ENCODE peak calls at places on chromosomes 7 and 10, in five cellular contexts. Z, A, O, S and B are unnamed samples.

GRCh38 chr7:134500982-134501381 is 26.4 kb upstream of the AKR1B10 start:
- DNase-seq in Z (no peak), A (no peak), O (no peak), S (no peak), B (no peak)

GRCh38 chr7:131745645-131746248 is 189.3 kb upstream of the PODXL start:
- DNase-seq in Z (no peak), A (peak; percentile 17), O (peak; percentile 14), S (no peak), B (no peak)

GRCh38 chr7:134154581-134155130 is 27.5 kb downstream of the LRGUK start:
- DNase-seq in Z (no peak), A (no peak), O (no peak), S (no peak), B (no peak)

GRCh38 chr7:24920702-24921679 is 59.0 kb downstream of the OSBPL3 start:
- DNase-seq in Z (no peak), A (no peak), O (no peak), S (no peak), B (no peak)

GRCh38 chr7:151351967-151352366 is 10.4 kb downstream of the NUB1 start:
- DNase-seq in Z (peak; percentile 21), A (no peak), O (no peak), S (peak; percentile 26), B (peak; percentile 78)

GRCh38 chr10:28177944-28178637 is 124.8 kb downstream of the MPP7 start:
- DNase-seq in Z (no peak), A (peak; percentile 8), O (no peak), S (no peak), B (peak; percentile 27)

GRCh38 chr10:85995791-85996190 is 370.8 kb downstream of the GRID1 start:
- DNase-seq in Z (no peak), A (no peak), O (peak; percentile 23), S (peak; percentile 13), B (no peak)

GRCh38 chr7:52362521-52362920 is 672.9 kb upstream of the POM121L12 start:
- DNase-seq in Z (no peak), A (no peak), O (no peak), S (no peak), B (no peak)

GRCh38 chr7:26049081-26049480 is 102.9 kb upstream of the NFE2L3 start:
- DNase-seq in Z (no peak), A (no peak), O (no peak), S (no peak), B (no peak)

GRCh38 chr7:70681847-70682350 is 450.0 kb upstream of the GALNT17 start:
- DNase-seq in Z (no peak), A (no peak), O (no peak), S (no peak), B (no peak)

GRCh38 chr7:29988391-29989256 is 977 bp downstream of the SCRN1 start:
- DNase-seq in Z (no peak), A (peak; percentile 62), O (peak; percentile 83), S (peak; percentile 23), B (peak; percentile 43)

GRCh38 chr10:589961-590680 is 99.3 kb downstream of the DIP2C start:
- DNase-seq in Z (no peak), A (no peak), O (no peak), S (no peak), B (no peak)

GRCh38 chr10:6061056-6061455 is 1.1 kb downstream of the IL2RA start:
- DNase-seq in Z (no peak), A (no peak), O (no peak), S (no peak), B (no peak)

GRCh38 chr7:147941316-147941715 is 649.2 kb upstream of the C7orf33 start:
- DNase-seq in Z (no peak), A (no peak), O (no peak), S (no peak), B (no peak)

GRCh38 chr10:32379314-32379949 is 32.5 kb upstream of the EPC1 start:
- DNase-seq in Z (no peak), A (peak; percentile 54), O (peak; percentile 23), S (no peak), B (no peak)

GRCh38 chr7:155780884-155781283 is 31.4 kb downstream of the SHH start:
- DNase-seq in Z (no peak), A (no peak), O (no peak), S (no peak), B (no peak)

GRCh38 chr7:114104035-114104434 is 185.2 kb upstream of the PPP1R3A start:
- DNase-seq in Z (no peak), A (no peak), O (no peak), S (no peak), B (no peak)

GRCh38 chr10:12179616-12180015 is 16.1 kb downstream of the NUDT5 start:
- DNase-seq in Z (no peak), A (no peak), O (no peak), S (no peak), B (no peak)

GRCh38 chr7:121605297-121605640 is 209.2 kb upstream of the FAM3C start:
- DNase-seq in Z (no peak), A (no peak), O (no peak), S (no peak), B (no peak)

GRCh38 chr10:78164687-78165086 is 131.0 kb downstream of the RPS24 start:
- DNase-seq in Z (no peak), A (no peak), O (no peak), S (no peak), B (no peak)

GRCh38 chr7:2060701-2061100 is 172.0 kb downstream of the MAD1L1 start:
- DNase-seq in Z (no peak), A (no peak), O (no peak), S (no peak), B (no peak)

GRCh38 chr7:156906281-156906680 is 13.3 kb upstream of the LMBR1 start:
- DNase-seq in Z (no peak), A (no peak), O (no peak), S (no peak), B (no peak)

GRCh38 chr7:32958046-32959025 is 1.1 kb downstream of the FKBP9 start:
- DNase-seq in Z (no peak), A (no peak), O (no peak), S (no peak), B (no peak)

GRCh38 chr10:34299105-34299611 is 515.9 kb downstream of the PARD3 start:
- DNase-seq in Z (no peak), A (no peak), O (no peak), S (no peak), B (no peak)

GRCh38 chr7:115975766-115976165 is 54.8 kb downstream of the TFEC start:
- DNase-seq in Z (no peak), A (no peak), O (no peak), S (no peak), B (no peak)

GRCh38 chr10:71594934-71595571 is 124.5 kb downstream of the C10orf105 start:
- DNase-seq in Z (no peak), A (no peak), O (no peak), S (no peak), B (no peak)

GRCh38 chr7:117808910-117809705 is 64.1 kb downstream of the CTTNBP2 start:
- DNase-seq in Z (no peak), A (no peak), O (no peak), S (no peak), B (no peak)

GRCh38 chr7:156118246-156118645 is 306.0 kb upstream of the SHH start:
- DNase-seq in Z (no peak), A (no peak), O (no peak), S (no peak), B (no peak)

GRCh38 chr10:42864575-42864974 is 82.0 kb downstream of the BMS1 start:
- DNase-seq in Z (no peak), A (no peak), O (no peak), S (no peak), B (no peak)

GRCh38 chr10:107490389-107490788 is 325.9 kb upstream of the SORCS1 start:
- DNase-seq in Z (no peak), A (no peak), O (no peak), S (no peak), B (no peak)

GRCh38 chr10:33304553-33304952 is 29.9 kb downstream of the NRP1 start:
- DNase-seq in Z (no peak), A (no peak), O (no peak), S (no peak), B (no peak)

GRCh38 chr7:143048827-143049226 is 3.3 kb upstream of the OR6V1 start:
- DNase-seq in Z (no peak), A (no peak), O (no peak), S (no peak), B (no peak)

GRCh38 chr7:29807179-29807841 is 1.0 kb downstream of the WIPF3 start:
- DNase-seq in Z (no peak), A (no peak), O (no peak), S (no peak), B (no peak)

GRCh38 chr10:64116731-64117130 is 595.5 kb downstream of the REEP3 start:
- DNase-seq in Z (no peak), A (no peak), O (no peak), S (no peak), B (no peak)

GRCh38 chr10:73780966-73781365 is 882 bp upstream of the CHCHD1 start:
- DNase-seq in Z (no peak), A (no peak), O (no peak), S (no peak), B (no peak)

GRCh38 chr10:90777614-90778013 is 80.2 kb downstream of the HTR7 start:
- DNase-seq in Z (no peak), A (no peak), O (no peak), S (no peak), B (no peak)

GRCh38 chr7:28419717-28420116 is 7.4 kb downstream of the CREB5 start:
- DNase-seq in Z (no peak), A (no peak), O (no peak), S (no peak), B (no peak)

GRCh38 chr10:107104026-107104652 is 60.4 kb downstream of the SORCS1 start:
- DNase-seq in Z (no peak), A (no peak), O (no peak), S (no peak), B (no peak)

GRCh38 chr10:131896403-131896802 is 4.4 kb upstream of the PPP2R2D start:
- DNase-seq in Z (no peak), A (no peak), O (no peak), S (no peak), B (peak; percentile 82)